ENCODE peak calls at places on chromosomes 12 and 14, in seven cellular contexts. V is spleen, U is ovary, W is NB4, L is esophagus muscularis mucosa, H is HCT116, E is prostate gland. X is an unnamed sample.

GRCh38 chr12:92649511-92650227 is 53.1 kb upstream of the PLEKHG7 start:
- DNase-seq in V (no peak), U (peak; percentile 44), W (peak; percentile 88), L (no peak), H (peak; percentile 76), E (peak; percentile 50), X (peak; percentile 50)

GRCh38 chr14:58533417-58533816 is 104.3 kb upstream of the DACT1 start:
- DNase-seq in V (no peak), U (no peak), W (no peak), L (no peak), H (no peak), E (no peak), X (no peak)

GRCh38 chr14:83828406-83828805 is 1701.5 kb upstream of the FLRT2 start:
- DNase-seq in V (no peak), U (no peak), W (no peak), L (no peak), H (no peak), E (no peak), X (no peak)

GRCh38 chr12:7555752-7556151 is 52.2 kb upstream of the CD163 start:
- DNase-seq in V (no peak), U (no peak), W (peak; percentile 69), L (no peak), H (peak; percentile 48), E (no peak), X (peak; percentile 26)

GRCh38 chr14:29016050-29016900 is 249.7 kb downstream of the FOXG1 start:
- DNase-seq in V (no peak), U (no peak), W (peak; percentile 42), L (no peak), H (no peak), E (no peak), X (no peak)

GRCh38 chr14:91649930-91650329 is 82.0 kb downstream of the CATSPERB start:
- DNase-seq in V (no peak), U (no peak), W (peak; percentile 30), L (no peak), H (peak; percentile 26), E (peak; percentile 32), X (no peak)

GRCh38 chr14:101858791-101859537 is 97.5 kb downstream of the PPP2R5C start:
- DNase-seq in V (no peak), U (no peak), W (no peak), L (no peak), H (no peak), E (no peak), X (no peak)

GRCh38 chr14:29584992-29585391 is 342.7 kb downstream of the PRKD1 start:
- DNase-seq in V (no peak), U (peak; percentile 42), W (no peak), L (no peak), H (no peak), E (peak; percentile 14), X (no peak)

GRCh38 chr12:128969480-128970055 is 116.3 kb downstream of the GLT1D1 start:
- DNase-seq in V (no peak), U (no peak), W (peak; percentile 50), L (no peak), H (no peak), E (no peak), X (peak; percentile 29)

GRCh38 chr14:69259531-69260245 is at the start of gene GALNT16:
- DNase-seq in V (peak; percentile 74), U (no peak), W (no peak), L (no peak), H (no peak), E (no peak), X (peak; percentile 61)

GRCh38 chr12:90622431-90622830 is 332.5 kb downstream of the CCER1 start:
- DNase-seq in V (no peak), U (no peak), W (no peak), L (no peak), H (no peak), E (no peak), X (no peak)

GRCh38 chr12:100166232-100166631 is 23.6 kb upstream of the BLTP3B start:
- DNase-seq in V (no peak), U (no peak), W (no peak), L (no peak), H (no peak), E (no peak), X (no peak)

GRCh38 chr12:108691995-108692808 is 39.1 kb downstream of the CORO1C start:
- DNase-seq in V (no peak), U (peak; percentile 50), W (peak; percentile 54), L (no peak), H (no peak), E (peak; percentile 62), X (no peak)

GRCh38 chr14:31897581-31898186 is 179.4 kb upstream of the ARHGAP5 start:
- DNase-seq in V (no peak), U (no peak), W (no peak), L (no peak), H (no peak), E (no peak), X (no peak)

GRCh38 chr12:25052191-25053020 is 103.5 kb upstream of the BCAT1 start:
- DNase-seq in V (peak; percentile 78), U (no peak), W (peak; percentile 100), L (no peak), H (no peak), E (no peak), X (no peak)
- TF ChIP-seq POLR2A in V (peak; percentile 19), U (no peak), W (peak; percentile 87), L (no peak), H (no peak), E (no peak), X (no peak)

GRCh38 chr12:88973998-88974397 is 378.3 kb downstream of the DUSP6 start:
- DNase-seq in V (no peak), U (no peak), W (no peak), L (no peak), H (no peak), E (no peak), X (no peak)
- TF ChIP-seq POLR2A in V (no peak), U (no peak), W (no peak), L (no peak), H (no peak), E (no peak), X (no peak)

GRCh38 chr14:88962356-88962755 is 137.9 kb downstream of the TTC8 start:
- DNase-seq in V (no peak), U (no peak), W (no peak), L (no peak), H (no peak), E (no peak), X (no peak)
- TF ChIP-seq POLR2A in V (no peak), U (no peak), W (no peak), L (no peak), H (no peak), E (no peak), X (no peak)

GRCh38 chr14:100140452-100141132 is 18.9 kb downstream of the DEGS2 start:
- DNase-seq in V (no peak), U (no peak), W (peak; percentile 92), L (no peak), H (no peak), E (no peak), X (no peak)

GRCh38 chr14:100143934-100144333 is 15.5 kb downstream of the DEGS2 start:
- DNase-seq in V (no peak), U (no peak), W (no peak), L (no peak), H (no peak), E (no peak), X (no peak)

GRCh38 chr14:100141133-100141497 is 18.3 kb downstream of the DEGS2 start:
- DNase-seq in V (no peak), U (no peak), W (no peak), L (no peak), H (no peak), E (no peak), X (no peak)

GRCh38 chr14:100143523-100143922 is 15.9 kb downstream of the DEGS2 start:
- DNase-seq in V (no peak), U (no peak), W (no peak), L (no peak), H (no peak), E (no peak), X (no peak)

DNA sequence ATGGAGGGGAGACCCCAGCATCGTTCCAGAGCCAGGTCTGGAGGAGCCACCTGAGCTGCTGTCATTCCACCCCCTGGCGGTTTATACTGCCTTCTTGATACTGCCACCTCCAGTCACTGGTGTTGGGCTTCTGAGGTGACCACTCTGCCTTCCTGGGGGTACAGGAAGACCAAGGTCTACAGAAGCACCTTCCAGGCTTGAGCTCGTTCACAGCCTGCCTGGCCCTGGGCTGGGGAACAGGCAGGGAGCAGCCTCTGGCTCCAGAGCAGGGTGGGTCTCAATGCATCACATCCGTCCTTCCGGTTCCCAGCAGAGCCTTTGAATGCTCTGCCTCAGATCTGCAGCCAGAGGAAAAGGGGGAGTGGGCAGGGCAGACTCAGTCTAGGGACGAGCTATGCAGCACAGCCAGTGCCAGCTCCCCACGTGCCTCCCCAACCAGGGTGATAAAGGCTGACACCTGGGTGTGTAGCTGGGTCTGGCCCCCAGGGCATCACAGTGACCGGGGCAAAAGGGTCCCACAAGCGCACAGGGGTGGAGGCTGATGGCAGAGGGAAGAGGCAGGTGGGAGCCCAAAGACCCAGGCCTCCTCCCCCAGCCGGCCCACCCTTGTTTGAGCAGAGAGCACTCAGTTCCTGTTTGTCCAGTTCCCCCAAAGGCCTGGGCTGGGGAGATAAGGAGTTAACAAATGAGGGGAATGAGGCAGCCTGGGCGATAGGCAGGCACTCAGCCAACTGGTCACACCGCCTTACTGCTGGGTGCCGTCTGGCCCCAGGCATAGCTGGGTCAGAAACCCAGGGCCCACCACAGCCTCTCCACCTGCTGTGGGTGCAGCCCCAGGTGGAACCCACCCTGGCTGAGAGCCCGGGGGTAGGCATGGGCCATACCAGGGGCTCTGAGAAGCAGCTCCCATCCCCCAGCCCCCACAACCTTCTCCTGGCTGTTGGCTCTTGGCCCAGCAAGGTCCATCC is 17.1 kb downstream of the DEGS2 start:
- DNase-seq in V (no peak), U (no peak), W (no peak), L (no peak), H (no peak), E (no peak), X (no peak)
- TF ChIP-seq POLR2A in V (no peak), U (no peak), W (no peak), L (no peak), H (no peak), E (no peak), X (no peak)

GRCh38 chr14:105193916-105194782 is 13.0 kb upstream of the NUDT14 start:
- DNase-seq in V (no peak), U (no peak), W (peak; percentile 53), L (no peak), H (no peak), E (no peak), X (no peak)
- TF ChIP-seq POLR2A in V (no peak), U (no peak), W (no peak), L (no peak), H (no peak), E (no peak), X (no peak)

GRCh38 chr14:96445844-96446710 is 54.1 kb downstream of the AK7 start:
- DNase-seq in V (no peak), U (no peak), W (peak; percentile 31), L (no peak), H (no peak), E (no peak), X (no peak)
- TF ChIP-seq POLR2A in V (no peak), U (no peak), W (no peak), L (no peak), H (no peak), E (no peak), X (no peak)

X was measured in H54.